ENCODE peak calls at places on chromosomes 11 and 22, in nine cellular contexts. Y, Q, D, B, O, T, L, V and C are unnamed samples. For H3K9me3, the result is how much of the 10 kb centered on the place peaks cover.

GRCh38 chr11:3089236-3090061 is 32.2 kb upstream of the CARS1 start:
- DNase-seq in Y (no peak), Q (peak), D (no peak), B (no peak), O (no peak), T (no peak), L (no peak), V (no peak), C (no peak)

GRCh38 chr11:68550485-68550817 is 89.9 kb downstream of the PPP6R3 start:
- DNase-seq in Y (no peak), Q (no peak), D (no peak), B (peak), O (no peak), T (no peak), L (no peak), V (no peak), C (no peak)

GRCh38 chr22:38760477-38761201 is 4.8 kb upstream of the SUN2 start:
- DNase-seq in Y (no peak), Q (no peak), D (no peak), B (no peak), O (no peak), T (no peak), L (peak), V (no peak), C (no peak)

GRCh38 chr11:68661697-68662603 is 22.4 kb upstream of the GAL start:
- DNase-seq in Y (no peak), Q (peak), D (no peak), B (no peak), O (no peak), T (no peak), L (no peak), V (no peak), C (no peak)

GRCh38 chr11:116835791-116836647 is 1.4 kb downstream of the APOA1 start:
- DNase-seq in Y (peak), Q (peak), D (peak), B (peak), O (peak), T (peak), L (peak), V (peak), C (peak)

GRCh38 chr11:12066799-12067508 is 43.4 kb upstream of the MICAL2 start:
- DNase-seq in Y (no peak), Q (peak), D (peak), B (no peak), O (peak), T (no peak), L (peak), V (no peak), C (no peak)

GRCh38 chr11:61072316-61073109 is 29.8 kb upstream of the CD5 start:
- DNase-seq in Y (no peak), Q (no peak), D (no peak), B (no peak), O (no peak), T (no peak), L (no peak), V (no peak), C (no peak)

GRCh38 chr22:36986242-36986821 is 32.9 kb downstream of the TST start:
- DNase-seq in Y (no peak), Q (no peak), D (no peak), B (peak), O (no peak), T (no peak), L (peak), V (peak), C (no peak)

GRCh38 chr22:30205281-30206115 is 41.1 kb downstream of the LIF start:
- DNase-seq in Y (peak), Q (no peak), D (no peak), B (no peak), O (peak), T (peak), L (no peak), V (no peak), C (no peak)

GRCh38 chr11:34652191-34652958 is 31.5 kb downstream of the EHF start:
- DNase-seq in Y (no peak), Q (no peak), D (no peak), B (no peak), O (peak), T (no peak), L (no peak), V (no peak), C (no peak)

GRCh38 chr11:73388241-73389133 is 12.3 kb downstream of the RELT start:
- DNase-seq in Y (peak), Q (no peak), D (peak), B (no peak), O (no peak), T (no peak), L (peak), V (no peak), C (no peak)

GRCh38 chr11:21301981-21302380 is 632.6 kb downstream of the NELL1 start:
- DNase-seq in Y (no peak), Q (no peak), D (no peak), B (no peak), O (no peak), T (no peak), L (no peak), V (no peak), C (no peak)

GRCh38 chr11:95095858-95096587 is 6.4 kb downstream of the ENDOD1 start:
- DNase-seq in Y (no peak), Q (no peak), D (no peak), B (no peak), O (peak), T (no peak), L (no peak), V (peak), C (no peak)

GRCh38 chr22:43134553-43134952 is 8.6 kb downstream of the MCAT start:
- DNase-seq in Y (no peak), Q (no peak), D (no peak), B (no peak), O (no peak), T (no peak), L (no peak), V (no peak), C (no peak)

GRCh38 chr11:65576867-65577755 is 1.3 kb downstream of the EHBP1L1 start:
- DNase-seq in Y (peak), Q (peak), D (peak), B (no peak), O (peak), T (no peak), L (no peak), V (peak), C (peak)

GRCh38 chr11:35516361-35516760 is 9.1 kb downstream of the PAMR1 start:
- DNase-seq in Y (no peak), Q (no peak), D (no peak), B (no peak), O (peak), T (no peak), L (no peak), V (no peak), C (no peak)

GRCh38 chr11:128549256-128549944 is 38.0 kb downstream of the ETS1 start:
- DNase-seq in Y (peak), Q (no peak), D (peak), B (no peak), O (no peak), T (no peak), L (no peak), V (no peak), C (no peak)

GRCh38 chr11:94857337-94857736 is 89.2 kb downstream of the AMOTL1 start:
- DNase-seq in Y (no peak), Q (no peak), D (no peak), B (no peak), O (no peak), T (no peak), L (no peak), V (no peak), C (no peak)

GRCh38 chr11:44784784-44785183 is 58.0 kb downstream of the TSPAN18 start:
- DNase-seq in Y (no peak), Q (no peak), D (no peak), B (no peak), O (no peak), T (no peak), L (no peak), V (no peak), C (no peak)

GRCh38 chr11:30585067-30585891 is 874 bp downstream of the MPPED2 start:
- DNase-seq in Y (peak), Q (peak), D (peak), B (no peak), O (no peak), T (no peak), L (peak), V (peak), C (no peak)

GRCh38 chr11:69049490-69049867 is 747 bp downstream of the TPCN2 start:
- DNase-seq in Y (no peak), Q (peak), D (no peak), B (peak), O (no peak), T (no peak), L (no peak), V (no peak), C (no peak)

GRCh38 chr11:72635931-72636330 is 38.3 kb downstream of the PDE2A start:
- DNase-seq in Y (no peak), Q (no peak), D (no peak), B (no peak), O (no peak), T (no peak), L (no peak), V (no peak), C (no peak)

GRCh38 chr11:2269601-2270321 is 627 bp downstream of the ASCL2 start:
- DNase-seq in Y (no peak), Q (peak), D (peak), B (peak), O (peak), T (peak), L (peak), V (no peak), C (no peak)

GRCh38 chr22:46446799-46447198 is 90.6 kb downstream of the CELSR1 start:
- DNase-seq in Y (no peak), Q (no peak), D (no peak), B (no peak), O (no peak), T (no peak), L (no peak), V (no peak), C (no peak)

GRCh38 chr11:2089536-2090165 is 49.5 kb downstream of the IGF2 start:
- DNase-seq in Y (no peak), Q (peak), D (no peak), B (peak), O (peak), T (no peak), L (peak), V (peak), C (no peak)

GRCh38 chr11:35030716-35031213 is 108.2 kb upstream of the CD44 start:
- DNase-seq in Y (peak), Q (no peak), D (peak), B (no peak), O (peak), T (peak), L (no peak), V (no peak), C (peak)

GRCh38 chr11:21897203-21897602 is 295.7 kb upstream of the ANO5 start:
- DNase-seq in Y (no peak), Q (no peak), D (no peak), B (no peak), O (no peak), T (no peak), L (no peak), V (peak), C (no peak)

GRCh38 chr11:71240865-71241691 is 11.3 kb downstream of the SHANK2 start:
- DNase-seq in Y (no peak), Q (peak), D (no peak), B (no peak), O (peak), T (peak), L (peak), V (no peak), C (no peak)

GRCh38 chr11:110148775-110149744 is 55.9 kb downstream of the ZC3H12C start:
- DNase-seq in Y (no peak), Q (no peak), D (no peak), B (no peak), O (peak), T (no peak), L (no peak), V (no peak), C (no peak)

GRCh38 chr11:109960831-109961230 is 132.4 kb upstream of the ZC3H12C start:
- DNase-seq in Y (peak), Q (no peak), D (peak), B (no peak), O (peak), T (peak), L (peak), V (no peak), C (no peak)

GRCh38 chr11:35735903-35736302 is 73.3 kb downstream of the TRIM44 start:
- DNase-seq in Y (no peak), Q (no peak), D (no peak), B (no peak), O (no peak), T (no peak), L (no peak), V (no peak), C (no peak)

GRCh38 chr11:28621648-28622215 is 513.5 kb downstream of the METTL15 start:
- DNase-seq in Y (no peak), Q (no peak), D (peak), B (no peak), O (no peak), T (no peak), L (no peak), V (no peak), C (no peak)

GRCh38 chr11:37277896-37278465 is 679.9 kb upstream of the RAG2 start:
- DNase-seq in Y (no peak), Q (no peak), D (no peak), B (no peak), O (no peak), T (no peak), L (no peak), V (no peak), C (no peak)
- H3K9me3 ChIP-seq in Y (under half), Q (under half), D (under half), B (under half), O (under half), T (under half), L (under half), V (under half), C (under half)

GRCh38 chr11:50077526-50077925 is 44.9 kb downstream of the OR4C45 start:
- DNase-seq in Y (no peak), Q (no peak), D (no peak), B (no peak), O (no peak), T (no peak), L (no peak), V (no peak), C (no peak)

GRCh38 chr11:50075856-50076255 is 43.2 kb downstream of the OR4C45 start:
- DNase-seq in Y (no peak), Q (peak), D (no peak), B (no peak), O (no peak), T (no peak), L (no peak), V (no peak), C (no peak)

GRCh38 chr11:50078001-50078400 is 45.3 kb downstream of the OR4C45 start:
- DNase-seq in Y (no peak), Q (no peak), D (no peak), B (no peak), O (no peak), T (no peak), L (no peak), V (no peak), C (no peak)

DNA sequence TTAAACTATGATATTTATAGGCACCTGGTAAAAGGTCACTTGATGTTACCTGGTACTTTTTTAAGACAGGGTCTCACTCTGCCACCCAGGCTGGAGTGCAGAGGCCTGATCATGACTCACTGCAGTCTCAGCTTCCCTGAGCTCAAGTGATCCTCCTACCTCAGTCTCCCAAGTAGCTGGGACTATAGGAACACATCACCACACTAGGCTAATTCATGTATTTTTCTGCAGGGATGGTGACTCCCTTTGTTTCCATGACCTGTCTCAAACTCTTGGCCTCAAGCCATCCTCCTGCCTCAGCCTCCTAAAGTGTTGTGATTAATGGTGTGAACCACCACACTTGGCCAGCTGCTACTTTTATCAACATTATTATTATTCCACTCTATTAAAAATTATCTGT is 47.6 kb downstream of the OR4C45 start:
- DNase-seq in Y (no peak), Q (no peak), D (no peak), B (no peak), O (no peak), T (no peak), L (no peak), V (no peak), C (no peak)
- H3K9me3 ChIP-seq in Y (under half), Q (under half), D (under half), B (under half), O (under half), T (half or more), L (under half), V (under half), C (under half)

DNA sequence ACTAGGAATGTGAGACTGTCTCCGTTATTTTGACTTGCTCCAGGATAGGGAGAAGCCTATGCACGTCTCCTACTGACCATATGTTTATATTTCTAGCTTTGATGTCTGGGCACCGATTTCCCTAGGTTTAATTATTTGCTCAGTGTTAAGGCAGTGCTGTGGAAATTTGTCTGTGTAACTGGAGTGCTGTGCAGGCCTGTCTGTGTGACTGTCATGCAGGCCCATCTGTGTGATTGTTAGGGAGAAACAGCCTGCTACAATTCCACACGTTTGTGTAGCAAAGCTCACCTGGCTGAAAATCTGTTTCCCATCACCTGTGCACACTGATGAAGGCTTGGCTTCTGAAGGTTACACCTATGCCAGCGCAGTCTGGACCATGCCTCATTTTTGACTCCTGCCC is 29.6 kb upstream of the HSPA8 start:
- DNase-seq in Y (no peak), Q (no peak), D (no peak), B (no peak), O (no peak), T (no peak), L (no peak), V (no peak), C (no peak)
- H3K9me3 ChIP-seq in Y (under half), Q (under half), D (under half), B (under half), O (under half), T (under half), L (under half), V (under half), C (under half)

GRCh38 chr22:48677168-48677520 is 1150.5 kb downstream of the BRD1 start:
- DNase-seq in Y (no peak), Q (no peak), D (peak), B (no peak), O (no peak), T (no peak), L (no peak), V (no peak), C (no peak)
- H3K9me3 ChIP-seq in Y (under half), Q (under half), D (under half), B (under half), O (half or more), T (half or more), L (under half), V (under half), C (under half)

DNA sequence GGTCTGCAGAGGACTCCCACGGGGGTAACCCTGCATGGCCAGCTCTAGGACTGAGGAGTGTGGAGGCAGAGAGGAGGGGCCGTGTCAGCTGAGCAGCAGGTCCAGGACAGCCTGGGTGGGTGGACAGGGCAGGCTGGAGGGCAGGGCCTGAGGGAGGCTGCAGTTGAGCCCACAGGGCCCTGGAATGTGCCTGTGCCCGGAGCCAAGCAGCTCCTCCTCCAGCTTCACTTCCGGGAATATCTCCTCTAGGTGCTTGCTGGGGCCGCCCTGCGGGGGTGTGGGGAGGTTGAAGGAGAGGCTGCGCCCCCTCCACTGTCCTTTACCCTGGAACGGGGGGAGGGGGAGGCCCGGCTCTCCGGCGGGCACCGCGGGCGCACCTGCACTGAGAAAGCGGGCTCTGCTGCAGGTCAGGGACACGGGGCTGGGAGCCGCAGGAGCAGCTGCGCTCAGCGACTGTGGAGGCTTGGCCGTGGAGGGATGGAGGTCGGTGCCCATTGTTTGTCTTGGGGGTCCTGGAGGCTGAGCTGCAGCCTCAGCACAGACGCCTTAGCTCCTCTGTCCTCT is 1293.2 kb downstream of the BRD1 start:
- DNase-seq in Y (no peak), Q (no peak), D (no peak), B (no peak), O (no peak), T (no peak), L (no peak), V (no peak), C (no peak)
- H3K9me3 ChIP-seq in Y (under half), Q (under half), D (under half), B (under half), O (under half), T (half or more), L (under half), V (under half), C (under half)